ENCODE peak calls at places on chromosome 15, in seven cellular contexts. One of them, this sample, is unnamed.

GRCh38 chr15:55196011-55196410 is 730 bp downstream of the RSL24D1 start:
- DNase-seq in lower lobe of right lung: no peak
- DNase-seq in IMR-90: peak
- DNase-seq in neural progenitor cell: no peak
- DNase-seq in sigmoid colon: no peak
- DNase-seq in uterus: no peak
- DNase-seq in AG04450: no peak
- DNase-seq in this sample: no peak

GRCh38 chr15:67838789-67839332 is 984 bp downstream of the RNU6-1 start:
- DNase-seq in uterus: peak
- DNase-seq in AG04450: no peak
- DNase-seq in neural progenitor cell: peak
- DNase-seq in IMR-90: no peak
- DNase-seq in lower lobe of right lung: peak
- DNase-seq in sigmoid colon: peak
- DNase-seq in this sample: no peak

GRCh38 chr15:86231864-86232801 is 152.5 kb downstream of the AGBL1 start:
- DNase-seq in lower lobe of right lung: no peak
- DNase-seq in neural progenitor cell: peak
- DNase-seq in AG04450: no peak
- DNase-seq in sigmoid colon: no peak
- DNase-seq in uterus: peak
- DNase-seq in IMR-90: no peak
- DNase-seq in this sample: peak

GRCh38 chr15:65021475-65021874 is 8.0 kb downstream of the MTFMT start:
- DNase-seq in uterus: no peak
- DNase-seq in AG04450: no peak
- DNase-seq in lower lobe of right lung: no peak
- DNase-seq in sigmoid colon: no peak
- DNase-seq in neural progenitor cell: no peak
- DNase-seq in IMR-90: no peak
- DNase-seq in this sample: no peak

GRCh38 chr15:31265090-31265870 is 61.4 kb upstream of the KLF13 start:
- DNase-seq in sigmoid colon: peak
- DNase-seq in IMR-90: no peak
- DNase-seq in AG04450: no peak
- DNase-seq in lower lobe of right lung: no peak
- DNase-seq in neural progenitor cell: peak
- DNase-seq in uterus: no peak
- DNase-seq in this sample: no peak

GRCh38 chr15:77516786-77517185 is 96.1 kb downstream of the HMG20A start:
- DNase-seq in lower lobe of right lung: no peak
- DNase-seq in AG04450: no peak
- DNase-seq in sigmoid colon: peak
- DNase-seq in IMR-90: no peak
- DNase-seq in uterus: no peak
- DNase-seq in neural progenitor cell: no peak
- DNase-seq in this sample: no peak

GRCh38 chr15:41983621-41984571 is 11.5 kb upstream of the EHD4 start:
- DNase-seq in AG04450: no peak
- DNase-seq in uterus: no peak
- DNase-seq in IMR-90: no peak
- DNase-seq in lower lobe of right lung: no peak
- DNase-seq in sigmoid colon: peak
- DNase-seq in neural progenitor cell: no peak
- DNase-seq in this sample: no peak

GRCh38 chr15:97745481-97746071 is 214.9 kb upstream of the ARRDC4 start:
- DNase-seq in uterus: no peak
- DNase-seq in sigmoid colon: no peak
- DNase-seq in neural progenitor cell: peak
- DNase-seq in lower lobe of right lung: no peak
- DNase-seq in IMR-90: no peak
- DNase-seq in AG04450: no peak
- DNase-seq in this sample: no peak

GRCh38 chr15:67836477-67836876 is 3.4 kb downstream of the RNU6-1 start:
- DNase-seq in IMR-90: peak
- DNase-seq in lower lobe of right lung: no peak
- DNase-seq in AG04450: no peak
- DNase-seq in uterus: peak
- DNase-seq in neural progenitor cell: peak
- DNase-seq in sigmoid colon: peak
- DNase-seq in this sample: no peak

GRCh38 chr15:51368751-51369450 is 27.4 kb downstream of the GLDN start:
- DNase-seq in lower lobe of right lung: no peak
- DNase-seq in uterus: no peak
- DNase-seq in neural progenitor cell: no peak
- DNase-seq in AG04450: peak
- DNase-seq in IMR-90: peak
- DNase-seq in sigmoid colon: no peak
- DNase-seq in this sample: peak

GRCh38 chr15:45486317-45486716 is 36.2 kb downstream of the SLC30A4 start:
- DNase-seq in IMR-90: no peak
- DNase-seq in sigmoid colon: no peak
- DNase-seq in neural progenitor cell: no peak
- DNase-seq in AG04450: no peak
- DNase-seq in uterus: no peak
- DNase-seq in lower lobe of right lung: no peak
- DNase-seq in this sample: no peak

GRCh38 chr15:63970723-63971426 is 75.4 kb downstream of the DAPK2 start:
- DNase-seq in uterus: no peak
- DNase-seq in IMR-90: no peak
- DNase-seq in sigmoid colon: no peak
- DNase-seq in neural progenitor cell: no peak
- DNase-seq in lower lobe of right lung: no peak
- DNase-seq in AG04450: no peak
- DNase-seq in this sample: no peak

GRCh38 chr15:64443747-64444621 is 16.4 kb upstream of the ZNF609 start:
- DNase-seq in IMR-90: peak
- DNase-seq in AG04450: peak
- DNase-seq in sigmoid colon: peak
- DNase-seq in lower lobe of right lung: no peak
- DNase-seq in neural progenitor cell: no peak
- DNase-seq in uterus: no peak
- DNase-seq in this sample: peak

GRCh38 chr15:57150066-57150865 is 226.0 kb upstream of the CGNL1 start:
- DNase-seq in lower lobe of right lung: no peak
- DNase-seq in IMR-90: peak
- DNase-seq in AG04450: no peak
- DNase-seq in neural progenitor cell: no peak
- DNase-seq in sigmoid colon: no peak
- DNase-seq in uterus: no peak
- DNase-seq in this sample: peak

GRCh38 chr15:90870354-90871096 is 2.1 kb downstream of the FURIN start:
- DNase-seq in lower lobe of right lung: no peak
- DNase-seq in sigmoid colon: no peak
- DNase-seq in AG04450: no peak
- DNase-seq in uterus: no peak
- DNase-seq in IMR-90: no peak
- DNase-seq in neural progenitor cell: no peak
- DNase-seq in this sample: peak

GRCh38 chr15:62560943-62561571 is 396.0 kb upstream of the C2CD4B start:
- DNase-seq in neural progenitor cell: peak
- DNase-seq in IMR-90: no peak
- DNase-seq in lower lobe of right lung: no peak
- DNase-seq in uterus: no peak
- DNase-seq in AG04450: no peak
- DNase-seq in sigmoid colon: no peak
- DNase-seq in this sample: no peak

GRCh38 chr15:29115093-29115991 is 154.3 kb downstream of the NSMCE3 start:
- DNase-seq in neural progenitor cell: peak
- DNase-seq in sigmoid colon: no peak
- DNase-seq in uterus: no peak
- DNase-seq in IMR-90: no peak
- DNase-seq in AG04450: no peak
- DNase-seq in lower lobe of right lung: no peak
- DNase-seq in this sample: no peak
- TF ChIP-seq CTCF in neural progenitor cell: peak
- TF ChIP-seq CTCF in sigmoid colon: peak
- TF ChIP-seq CTCF in uterus: no peak
- TF ChIP-seq CTCF in IMR-90: peak
- TF ChIP-seq CTCF in AG04450: peak
- TF ChIP-seq CTCF in lower lobe of right lung: peak
- TF ChIP-seq CTCF in this sample: peak

GRCh38 chr15:73930371-73930770 is 4.1 kb downstream of the LOXL1 start:
- DNase-seq in lower lobe of right lung: peak
- DNase-seq in uterus: peak
- DNase-seq in neural progenitor cell: no peak
- DNase-seq in AG04450: peak
- DNase-seq in IMR-90: peak
- DNase-seq in sigmoid colon: no peak
- DNase-seq in this sample: no peak

GRCh38 chr15:73927476-73928240 is 1.4 kb downstream of the LOXL1 start:
- DNase-seq in uterus: peak
- DNase-seq in neural progenitor cell: peak
- DNase-seq in lower lobe of right lung: peak
- DNase-seq in sigmoid colon: no peak
- DNase-seq in IMR-90: peak
- DNase-seq in AG04450: no peak
- DNase-seq in this sample: no peak

GRCh38 chr15:73928241-73928579 is 1.9 kb downstream of the LOXL1 start:
- DNase-seq in uterus: no peak
- DNase-seq in lower lobe of right lung: peak
- DNase-seq in sigmoid colon: no peak
- DNase-seq in AG04450: no peak
- DNase-seq in IMR-90: no peak
- DNase-seq in neural progenitor cell: no peak
- DNase-seq in this sample: no peak

GRCh38 chr15:73930790-73931281 is 4.6 kb downstream of the LOXL1 start:
- DNase-seq in AG04450: no peak
- DNase-seq in uterus: peak
- DNase-seq in lower lobe of right lung: peak
- DNase-seq in IMR-90: peak
- DNase-seq in neural progenitor cell: no peak
- DNase-seq in sigmoid colon: no peak
- DNase-seq in this sample: no peak

GRCh38 chr15:73928971-73929627 is 2.8 kb downstream of the LOXL1 start:
- DNase-seq in AG04450: no peak
- DNase-seq in sigmoid colon: no peak
- DNase-seq in IMR-90: no peak
- DNase-seq in uterus: no peak
- DNase-seq in lower lobe of right lung: peak
- DNase-seq in neural progenitor cell: peak
- DNase-seq in this sample: no peak
- H3K27ac ChIP-seq in AG04450: no peak
- H3K27ac ChIP-seq in sigmoid colon: no peak
- H3K27ac ChIP-seq in IMR-90: peak
- H3K27ac ChIP-seq in uterus: no peak
- H3K27ac ChIP-seq in lower lobe of right lung: no peak
- H3K27ac ChIP-seq in neural progenitor cell: no peak
- H3K27ac ChIP-seq in this sample: no peak

DNA sequence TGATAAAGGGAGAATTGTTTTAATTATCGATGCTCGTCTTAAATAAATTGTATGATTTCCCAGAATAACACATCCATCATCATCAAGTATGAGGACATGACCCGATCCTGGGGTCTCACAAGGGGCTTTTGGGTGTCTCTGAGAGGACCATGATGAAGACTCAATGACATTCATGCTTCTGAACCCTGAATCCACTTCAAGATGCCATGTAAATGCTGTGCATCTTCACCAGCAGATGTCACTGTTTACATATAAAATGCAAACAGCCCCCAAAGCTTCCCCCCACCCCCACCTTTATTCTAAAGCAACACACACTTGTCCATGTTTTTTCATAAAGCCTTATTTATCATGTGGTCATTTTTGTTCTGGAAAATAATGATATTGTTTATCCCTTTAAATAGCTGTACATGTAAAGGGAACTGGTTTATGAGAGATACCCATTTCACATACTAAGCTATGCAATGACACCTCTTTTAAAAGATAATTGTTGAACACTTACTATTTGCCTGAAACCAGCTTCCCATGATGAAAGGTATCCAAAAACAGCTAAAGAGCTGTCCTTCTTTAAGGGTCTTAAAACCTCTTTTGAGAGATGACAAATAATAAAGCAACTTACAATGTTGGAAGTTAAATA is 69.7 kb upstream of the UBE3A start:
- DNase-seq in lower lobe of right lung: no peak
- DNase-seq in sigmoid colon: no peak
- DNase-seq in AG04450: peak
- DNase-seq in uterus: no peak
- DNase-seq in IMR-90: peak
- DNase-seq in neural progenitor cell: peak
- DNase-seq in this sample: no peak
- TF ChIP-seq CTCF in lower lobe of right lung: peak
- TF ChIP-seq CTCF in sigmoid colon: peak
- TF ChIP-seq CTCF in AG04450: peak
- TF ChIP-seq CTCF in uterus: peak
- TF ChIP-seq CTCF in IMR-90: peak
- TF ChIP-seq CTCF in neural progenitor cell: peak
- TF ChIP-seq CTCF in this sample: peak

GRCh38 chr15:22786868-22787698 is 639 bp downstream of the NIPA1 start:
- DNase-seq in lower lobe of right lung: no peak
- DNase-seq in AG04450: no peak
- DNase-seq in uterus: peak
- DNase-seq in neural progenitor cell: peak
- DNase-seq in IMR-90: no peak
- DNase-seq in sigmoid colon: no peak
- DNase-seq in this sample: no peak
- H3K27ac ChIP-seq in lower lobe of right lung: peak
- H3K27ac ChIP-seq in AG04450: no peak
- H3K27ac ChIP-seq in uterus: peak
- H3K27ac ChIP-seq in neural progenitor cell: no peak
- H3K27ac ChIP-seq in IMR-90: peak
- H3K27ac ChIP-seq in sigmoid colon: peak
- H3K27ac ChIP-seq in this sample: no peak

GRCh38 chr15:92268900-92269299 is 124.8 kb upstream of the ST8SIA2 start:
- DNase-seq in sigmoid colon: no peak
- DNase-seq in AG04450: no peak
- DNase-seq in lower lobe of right lung: no peak
- DNase-seq in uterus: no peak
- DNase-seq in neural progenitor cell: no peak
- DNase-seq in IMR-90: no peak
- DNase-seq in this sample: no peak
- TF ChIP-seq CTCF in sigmoid colon: no peak
- TF ChIP-seq CTCF in AG04450: no peak
- TF ChIP-seq CTCF in lower lobe of right lung: no peak
- TF ChIP-seq CTCF in uterus: no peak
- TF ChIP-seq CTCF in neural progenitor cell: no peak
- TF ChIP-seq CTCF in IMR-90: no peak
- TF ChIP-seq CTCF in this sample: no peak

DNA sequence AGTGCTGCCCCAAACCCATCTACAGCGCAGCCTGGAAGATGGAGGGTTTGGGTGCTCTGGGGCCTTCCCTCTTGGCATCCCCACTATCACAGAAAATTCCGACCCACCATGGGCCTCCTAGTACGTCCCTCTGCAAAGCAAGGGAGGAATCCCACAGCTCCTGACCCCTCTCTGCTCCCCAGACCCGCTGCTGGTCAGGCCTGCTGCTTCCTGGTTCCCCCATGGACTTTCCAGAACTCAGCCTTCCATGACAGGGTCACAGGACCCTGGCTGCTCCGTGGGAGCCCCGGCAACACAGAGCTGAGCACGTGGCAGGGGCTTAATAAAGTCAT is 3.1 kb upstream of the LOXL1 start:
- DNase-seq in IMR-90: no peak
- DNase-seq in sigmoid colon: no peak
- DNase-seq in uterus: no peak
- DNase-seq in neural progenitor cell: no peak
- DNase-seq in AG04450: no peak
- DNase-seq in lower lobe of right lung: peak
- DNase-seq in this sample: no peak
- H3K27ac ChIP-seq in IMR-90: peak
- H3K27ac ChIP-seq in sigmoid colon: peak
- H3K27ac ChIP-seq in uterus: peak
- H3K27ac ChIP-seq in neural progenitor cell: no peak
- H3K27ac ChIP-seq in AG04450: peak
- H3K27ac ChIP-seq in lower lobe of right lung: peak
- H3K27ac ChIP-seq in this sample: no peak

GRCh38 chr15:58221591-58222241 is 83.5 kb downstream of the AQP9 start:
- DNase-seq in IMR-90: peak
- DNase-seq in lower lobe of right lung: peak
- DNase-seq in neural progenitor cell: peak
- DNase-seq in sigmoid colon: no peak
- DNase-seq in uterus: no peak
- DNase-seq in AG04450: no peak
- DNase-seq in this sample: peak
- TF ChIP-seq CTCF in IMR-90: peak
- TF ChIP-seq CTCF in lower lobe of right lung: peak
- TF ChIP-seq CTCF in neural progenitor cell: peak
- TF ChIP-seq CTCF in sigmoid colon: no peak
- TF ChIP-seq CTCF in uterus: no peak
- TF ChIP-seq CTCF in AG04450: peak
- TF ChIP-seq CTCF in this sample: peak

This sample was measured in foreskin keratinocyte.